ENCODE peak calls at places on chromosomes 6 and 20, in four cellular contexts. R is GM10248; V is ureter; B is activated gamma-delta T cell treated with anti-CD3 and anti-CD28 coated beads, Interleukin-2, amount 50 U/mL, for 16 hours. T is an unnamed sample.

GRCh38 chr20:37797669-37798175 is 103.9 kb downstream of the CTNNBL1 start:
- DNase-seq in R (no peak), B (no peak), V (no peak), T (no peak)

GRCh38 chr6:11978169-11978987 is 33.7 kb upstream of the HIVEP1 start:
- DNase-seq in V (no peak), R (peak), B (no peak), T (no peak)

GRCh38 chr20:39533858-39534257 is 571.7 kb downstream of the DHX35 start:
- DNase-seq in V (no peak), R (no peak), B (no peak), T (no peak)

GRCh38 chr6:46453221-46453620 is 38.0 kb downstream of the RCAN2 start:
- DNase-seq in V (no peak), R (no peak), B (no peak), T (no peak)

GRCh38 chr6:116047173-116047933 is 13.3 kb downstream of the FRK start:
- DNase-seq in R (no peak), V (no peak), B (no peak), T (no peak)

GRCh38 chr6:135129139-135129867 is 51.8 kb upstream of the MYB start:
- DNase-seq in B (no peak), V (no peak), R (no peak), T (no peak)

GRCh38 chr20:36969478-36970186 is 18.1 kb upstream of the SAMHD1 start:
- DNase-seq in V (no peak), B (no peak), R (no peak), T (no peak)

GRCh38 chr20:45963059-45964011 is 8.7 kb downstream of the ZNF335 start:
- DNase-seq in R (no peak), B (no peak), V (no peak), T (no peak)

T was measured in right atrium auricular region.